ENCODE peak calls at places on chromosomes 1 and 21, in eight cellular contexts. U is foreskin keratinocyte; O is naive thymus-derived CD8-positive, alpha-beta T cell; Q is CD8-positive, alpha-beta T cell; Z is left lung; N is Right ventricle myocardium inferior; B is right cardiac atrium; R is right lobe of liver. G is an unnamed sample.

GRCh38 chr1:218501073-218501612 is 156.0 kb downstream of the TGFB2 start:
- ATAC-seq in O (no peak), U (no peak), R (no peak), N (no peak), B (no peak), Z (peak), Q (no peak), G (no peak)

GRCh38 chr1:167229719-167230385 is 9.2 kb downstream of the POU2F1 start:
- ATAC-seq in B (no peak), O (no peak), N (no peak), U (peak), Z (peak), Q (no peak), R (peak), G (no peak)

GRCh38 chr1:25651036-25651640 is 34.5 kb downstream of the MAN1C1 start:
- ATAC-seq in N (no peak), B (no peak), Q (no peak), Z (no peak), U (no peak), O (no peak), R (peak), G (no peak)

GRCh38 chr1:25617626-25618432 is 1.2 kb downstream of the MAN1C1 start:
- ATAC-seq in N (no peak), U (no peak), R (no peak), B (peak), Z (no peak), Q (no peak), O (no peak), G (no peak)

GRCh38 chr1:206108635-206109034 is 8.6 kb downstream of the AVPR1B start:
- ATAC-seq in O (no peak), U (no peak), N (no peak), B (no peak), Q (no peak), R (no peak), Z (no peak), G (no peak)

GRCh38 chr1:236149696-236150228 is 7.4 kb downstream of the GPR137B start:
- ATAC-seq in O (no peak), Q (no peak), U (no peak), N (peak), B (no peak), Z (no peak), R (peak), G (no peak)

GRCh38 chr21:44930543-44930981 is 9.3 kb upstream of the SLX9 start:
- ATAC-seq in N (no peak), Z (no peak), R (no peak), B (no peak), O (peak), U (no peak), Q (peak), G (no peak)

GRCh38 chr1:12168451-12169160 is 1.8 kb downstream of the TNFRSF1B start:
- ATAC-seq in B (peak), U (no peak), R (peak), Z (peak), N (peak), O (no peak), Q (no peak), G (no peak)

GRCh38 chr1:201254625-201255469 is 28.5 kb upstream of the PKP1 start:
- ATAC-seq in Z (peak), Q (no peak), U (peak), N (peak), O (no peak), B (peak), R (peak), G (peak)

GRCh38 chr21:45324430-45325205 is 36.9 kb upstream of the POFUT2 start:
- ATAC-seq in R (peak), B (no peak), U (no peak), O (no peak), N (no peak), Z (no peak), Q (no peak), G (peak)

GRCh38 chr1:228217551-228218344 is 9.9 kb downstream of the OBSCN start:
- ATAC-seq in N (no peak), U (no peak), O (no peak), Q (no peak), R (no peak), Z (no peak), B (no peak), G (no peak)

GRCh38 chr1:16017461-16018303 is at the start of gene HSPB7:
- ATAC-seq in B (peak), N (peak), O (no peak), Z (peak), Q (no peak), R (peak), U (no peak), G (peak)

GRCh38 chr1:175793617-175794016 is 50.2 kb upstream of the TNR start:
- ATAC-seq in Z (no peak), Q (no peak), B (peak), O (no peak), U (no peak), R (no peak), N (peak), G (no peak)

GRCh38 chr1:65260851-65261473 is 48.4 kb upstream of the DNAJC6 start:
- ATAC-seq in B (no peak), O (no peak), U (peak), R (no peak), Q (no peak), N (no peak), Z (no peak), G (peak)